ENCODE peak calls at places on chromosome 6, in five cellular contexts. R is PC-9, T is PC-3, J is MM.1S, U is neural progenitor cell. I is an unnamed sample.
A peak's percentile ranks its signal among the peaks of the same experiment; 100 is the strongest.

GRCh38 chr6:107493158-107494057 is 3.5 kb downstream of the SOBP start:
- DNase-seq in R (no peak), T (no peak), U (peak; percentile 85), J (no peak), I (peak; percentile 24)

GRCh38 chr6:65819152-65819551 is 112.1 kb upstream of the EYS start:
- DNase-seq in U (no peak), J (no peak), T (peak; percentile 77), R (peak; percentile 45), I (no peak)

GRCh38 chr6:115221185-115221584 is 839.5 kb downstream of the FRK start:
- DNase-seq in T (no peak), J (no peak), U (peak; percentile 26), R (no peak), I (no peak)

GRCh38 chr6:21033575-21034026 is 499.3 kb downstream of the CDKAL1 start:
- DNase-seq in T (peak; percentile 21), U (no peak), J (no peak), R (peak; percentile 17), I (peak; percentile 94)

GRCh38 chr6:96522469-96523009 is 933 bp downstream of the UFL1 start:
- DNase-seq in J (peak; percentile 22), U (no peak), R (no peak), T (no peak), I (peak; percentile 47)

GRCh38 chr6:7991992-7992815 is 72.0 kb downstream of the BLOC1S5 start:
- DNase-seq in R (no peak), U (peak; percentile 33), J (peak; percentile 78), T (peak; percentile 60), I (peak; percentile 90)

GRCh38 chr6:123715243-123715863 is 78.6 kb upstream of the TRDN start:
- DNase-seq in U (peak; percentile 56), J (peak; percentile 50), R (peak; percentile 9), T (peak; percentile 28), I (peak; percentile 49)

GRCh38 chr6:74574794-74575193 is 631.1 kb downstream of the COL12A1 start:
- DNase-seq in U (peak; percentile 46), T (peak; percentile 39), R (no peak), J (peak; percentile 18), I (peak; percentile 60)

GRCh38 chr6:149482542-149483261 is 2.1 kb downstream of the ZC3H12D start:
- DNase-seq in R (no peak), U (no peak), J (no peak), T (no peak), I (no peak)

GRCh38 chr6:111610548-111611172 is 5.0 kb upstream of the TRAF3IP2 start:
- DNase-seq in U (no peak), J (no peak), R (no peak), T (no peak), I (no peak)

GRCh38 chr6:145023116-145023726 is 712.1 kb downstream of the EPM2A start:
- DNase-seq in U (no peak), J (no peak), R (no peak), T (no peak), I (no peak)

GRCh38 chr6:152828431-152828830 is 77.8 kb downstream of the VIP start:
- DNase-seq in J (no peak), T (no peak), R (no peak), U (no peak), I (no peak)

GRCh38 chr6:144469144-144469575 is 184.0 kb downstream of the UTRN start:
- DNase-seq in J (peak; percentile 13), R (no peak), U (no peak), T (no peak), I (no peak)

GRCh38 chr6:46217671-46218131 is 46.9 kb upstream of the ENPP5 start:
- DNase-seq in R (no peak), U (no peak), T (no peak), J (no peak), I (peak; percentile 7)

GRCh38 chr6:169935861-169936260 is 184.4 kb downstream of the ERMARD start:
- DNase-seq in T (no peak), R (no peak), U (no peak), J (no peak), I (no peak)

GRCh38 chr6:136927313-136927712 is 5.2 kb downstream of the SLC35D3 start:
- DNase-seq in R (no peak), J (no peak), U (peak; percentile 55), T (peak; percentile 6), I (no peak)

GRCh38 chr6:158818580-158819212 is 472 bp downstream of the EZR start:
- DNase-seq in J (peak; percentile 42), R (peak; percentile 56), T (peak; percentile 38), U (peak; percentile 81), I (peak; percentile 90)

GRCh38 chr6:71194730-71195129 is 93.9 kb upstream of the OGFRL1 start:
- DNase-seq in R (no peak), T (peak; percentile 63), U (no peak), J (no peak), I (peak; percentile 67)
- TF ChIP-seq EZH2 in R (no peak), T (no peak), U (no peak), J (no peak), I (no peak)

GRCh38 chr6:52263709-52264320 is 19.5 kb upstream of the IL17F start:
- DNase-seq in T (peak; percentile 76), R (peak; percentile 56), J (peak; percentile 62), U (peak; percentile 63), I (peak; percentile 76)

GRCh38 chr6:52260634-52261033 is 16.3 kb upstream of the IL17F start:
- DNase-seq in J (no peak), T (no peak), R (no peak), U (no peak), I (no peak)

GRCh38 chr6:52262620-52263344 is 18.5 kb upstream of the IL17F start:
- DNase-seq in U (no peak), J (no peak), R (no peak), T (no peak), I (no peak)

GRCh38 chr6:52255434-52255833 is 11.1 kb upstream of the IL17F start:
- DNase-seq in T (no peak), J (no peak), U (no peak), R (no peak), I (no peak)

GRCh38 chr6:52261229-52261628 is 16.9 kb upstream of the IL17F start:
- DNase-seq in J (no peak), T (peak; percentile 57), U (no peak), R (no peak), I (peak; percentile 75)
- H3F3A ChIP-seq in J (peaks cover 11% of the 10 kb centered on the region), T (no peaks in the 10 kb centered on the region), U (peaks cover 51% of the 10 kb centered on the region), R (peaks cover 24% of the 10 kb centered on the region), I (peaks cover 9% of the 10 kb centered on the region)

GRCh38 chr6:29553268-29554057 is 6.1 kb downstream of the UBD start:
- DNase-seq in T (no peak), R (no peak), J (no peak), U (peak; percentile 92), I (peak; percentile 87)
- TF ChIP-seq EZH2 in T (peak; percentile 53), R (no peak), J (no peak), U (peak; percentile 89), I (no peak)

DNA sequence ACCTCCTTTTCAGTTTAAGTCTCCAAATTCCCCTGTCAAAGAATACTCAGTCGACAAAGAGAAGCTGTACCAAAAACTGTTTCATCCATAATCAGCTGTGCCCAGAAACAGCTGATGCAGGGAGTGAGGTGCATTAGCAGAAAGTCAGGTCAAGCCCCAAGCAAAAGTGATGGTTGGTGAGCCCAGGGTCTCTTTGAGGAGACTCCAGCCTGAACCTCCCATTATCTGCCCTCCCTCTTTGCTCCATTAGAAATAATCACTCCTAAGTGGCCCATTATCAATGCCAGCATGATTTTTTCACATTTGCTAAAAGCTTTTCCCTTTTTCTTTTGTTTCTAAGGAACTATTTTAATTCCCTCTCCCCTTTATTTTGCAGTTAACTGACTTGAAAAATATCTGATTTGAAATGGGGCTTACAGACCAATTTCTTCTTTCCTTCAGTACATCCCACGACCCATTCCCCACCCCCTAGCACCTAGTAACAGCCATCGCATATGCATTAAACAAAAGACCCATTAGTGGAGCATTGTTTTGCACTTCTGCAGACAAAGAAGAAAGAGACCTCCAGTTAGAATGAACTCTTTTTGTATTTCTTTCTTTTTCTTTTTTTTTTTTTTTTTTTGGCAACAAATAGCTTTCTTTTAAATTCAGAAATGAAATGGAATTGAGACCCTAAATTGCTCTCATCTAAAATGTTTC is 257.0 kb downstream of the GRIK2 start:
- DNase-seq in J (no peak), T (no peak), R (no peak), U (no peak), I (no peak)
- H3F3A ChIP-seq in J (no peaks in the 10 kb centered on the region), T (no peaks in the 10 kb centered on the region), R (no peaks in the 10 kb centered on the region), U (peaks cover 5% of the 10 kb centered on the region), I (no peaks in the 10 kb centered on the region)

GRCh38 chr6:41426888-41427641 is 91.7 kb downstream of the NCR2 start:
- DNase-seq in U (peak; percentile 38), J (no peak), T (no peak), R (no peak), I (no peak)
- TF ChIP-seq EZH2 in U (peak; percentile 82), J (no peak), T (no peak), R (no peak), I (peak; percentile 52)

GRCh38 chr6:119186490-119186889 is 108.0 kb upstream of the FAM184A start:
- DNase-seq in U (no peak), T (no peak), J (no peak), R (no peak), I (no peak)

GRCh38 chr6:119190176-119190575 is 111.7 kb upstream of the FAM184A start:
- DNase-seq in J (no peak), T (no peak), U (no peak), R (no peak), I (no peak)

GRCh38 chr6:119184008-119184665 is 105.7 kb upstream of the FAM184A start:
- DNase-seq in T (no peak), R (no peak), J (no peak), U (no peak), I (peak; percentile 7)

GRCh38 chr6:119189498-119189897 is 111.0 kb upstream of the FAM184A start:
- DNase-seq in T (no peak), U (no peak), J (no peak), R (no peak), I (no peak)

DNA sequence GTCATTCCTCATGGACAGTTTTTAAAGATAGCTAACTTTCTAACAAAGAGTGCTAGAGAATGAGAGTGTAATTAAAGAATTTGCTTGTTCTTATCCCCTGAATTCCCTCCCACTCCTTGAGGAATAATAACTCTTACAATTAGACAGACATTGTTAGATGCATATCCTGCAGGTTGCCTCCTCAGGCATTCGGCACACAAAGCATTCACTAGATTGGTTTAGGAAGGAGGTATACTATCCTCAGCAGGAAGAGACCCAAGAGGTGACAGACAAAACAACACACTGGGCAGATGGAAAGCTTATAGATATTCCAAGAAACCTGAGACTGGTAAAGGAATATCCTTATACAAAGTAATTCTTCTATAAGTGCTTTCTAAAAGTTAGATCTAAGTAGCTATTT is 109.1 kb upstream of the FAM184A start:
- DNase-seq in U (peak; percentile 42), J (no peak), T (no peak), R (no peak), I (no peak)
- H3F3A ChIP-seq in U (no peaks in the 10 kb centered on the region), J (no peaks in the 10 kb centered on the region), T (no peaks in the 10 kb centered on the region), R (no peaks in the 10 kb centered on the region), I (no peaks in the 10 kb centered on the region)

I was measured in GM23248.